ENCODE peak calls at places on chromosomes 16 and 17, in six cellular contexts. C, Y, W, V, G and L are unnamed samples.

GRCh38 chr16:68973611-68974120 is 130.3 kb downstream of the TANGO6 start:
- DNase-seq in C (no peak), Y (no peak), W (no peak), V (no peak), G (no peak), L (no peak)

GRCh38 chr17:41734949-41735313 is 488 bp upstream of the HAP1 start:
- DNase-seq in C (no peak), Y (no peak), W (no peak), V (no peak), G (no peak), L (no peak)

GRCh38 chr17:4090898-4091297 is 51.9 kb downstream of the ZZEF1 start:
- DNase-seq in C (no peak), Y (no peak), W (no peak), V (no peak), G (no peak), L (no peak)

GRCh38 chr17:37527249-37527851 is 37.7 kb downstream of the DUSP14 start:
- DNase-seq in C (peak), Y (no peak), W (no peak), V (peak), G (no peak), L (peak)

GRCh38 chr17:3913531-3914318 is 2.5 kb downstream of the P2RX1 start:
- DNase-seq in C (peak), Y (no peak), W (peak), V (peak), G (no peak), L (peak)

GRCh38 chr16:20441221-20441620 is 10.1 kb upstream of the ACSM2A start:
- DNase-seq in C (no peak), Y (no peak), W (no peak), V (no peak), G (no peak), L (no peak)

GRCh38 chr16:4093495-4094137 is 22.6 kb downstream of the ADCY9 start:
- DNase-seq in C (no peak), Y (no peak), W (peak), V (no peak), G (peak), L (no peak)

GRCh38 chr16:15640966-15641365 is 2.0 kb downstream of the MARF1 start:
- DNase-seq in C (no peak), Y (no peak), W (no peak), V (no peak), G (no peak), L (no peak)

GRCh38 chr17:32356750-32357149 is 6.8 kb downstream of the ZNF207 start:
- DNase-seq in C (no peak), Y (no peak), W (no peak), V (no peak), G (no peak), L (no peak)

GRCh38 chr17:32355649-32356377 is 5.9 kb downstream of the ZNF207 start:
- DNase-seq in C (no peak), Y (no peak), W (no peak), V (no peak), G (no peak), L (no peak)

GRCh38 chr17:32356378-32356743 is 6.4 kb downstream of the ZNF207 start:
- DNase-seq in C (no peak), Y (no peak), W (no peak), V (no peak), G (no peak), L (no peak)

GRCh38 chr17:32361270-32361669 is 11.3 kb downstream of the ZNF207 start:
- DNase-seq in C (no peak), Y (no peak), W (no peak), V (no peak), G (no peak), L (no peak)

DNA sequence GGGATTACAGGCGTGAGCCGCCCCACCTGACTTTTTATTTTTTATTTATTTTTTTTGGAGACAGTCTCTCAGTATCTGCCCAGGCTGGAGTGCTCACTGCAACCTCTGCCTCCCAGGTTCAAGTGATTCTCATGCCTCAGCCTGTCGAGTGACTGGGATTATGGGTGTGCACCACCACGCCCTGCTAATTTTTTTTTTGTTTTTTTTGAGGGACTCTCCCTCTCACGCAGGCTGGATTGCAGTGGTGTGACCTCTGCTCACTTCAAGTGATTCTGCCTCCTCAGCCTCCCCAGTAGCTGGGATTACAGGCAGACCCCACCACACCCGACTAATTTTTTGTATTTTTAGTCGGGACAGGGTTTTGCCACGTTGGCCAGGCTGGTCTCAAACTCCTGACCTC is 7.7 kb downstream of the ZNF207 start:
- DNase-seq in C (no peak), Y (no peak), W (no peak), V (no peak), G (no peak), L (no peak)
- TF ChIP-seq POLR2A in C (no peak), Y (no peak), W (no peak), V (no peak), G (no peak), L (no peak)

GRCh38 chr17:8822401-8823035 is 23.4 kb upstream of the MFSD6L start:
- DNase-seq in C (no peak), Y (no peak), W (no peak), V (no peak), G (no peak), L (no peak)
- TF ChIP-seq POLR2A in C (no peak), Y (no peak), W (no peak), V (no peak), G (no peak), L (no peak)

GRCh38 chr17:2392252-2393183 is 8.3 kb downstream of the MNT start:
- DNase-seq in C (peak), Y (peak), W (peak), V (peak), G (peak), L (peak)

GRCh38 chr17:2388020-2388704 is 12.7 kb downstream of the MNT start:
- DNase-seq in C (no peak), Y (no peak), W (no peak), V (peak), G (no peak), L (no peak)

GRCh38 chr17:2391597-2392251 is 9.1 kb downstream of the MNT start:
- DNase-seq in C (no peak), Y (no peak), W (peak), V (no peak), G (peak), L (no peak)

GRCh38 chr17:2388705-2389099 is 12.2 kb downstream of the MNT start:
- DNase-seq in C (no peak), Y (no peak), W (no peak), V (peak), G (no peak), L (no peak)

GRCh38 chr17:2390199-2390880 is 10.5 kb downstream of the MNT start:
- DNase-seq in C (no peak), Y (no peak), W (no peak), V (no peak), G (peak), L (no peak)
- TF ChIP-seq POLR2A in C (no peak), Y (no peak), W (no peak), V (no peak), G (no peak), L (no peak)

GRCh38 chr17:59754547-59754946 is 47.1 kb downstream of the VMP1 start:
- DNase-seq in C (no peak), Y (no peak), W (no peak), V (peak), G (no peak), L (no peak)
- TF ChIP-seq POLR2A in C (no peak), Y (no peak), W (no peak), V (no peak), G (no peak), L (no peak)